ENCODE peak calls at places on chromosomes 6 and 20, in five cellular contexts. One of them, this sample, is unnamed.

GRCh38 chr20:63498950-63499332 is at the start of gene EEF1A2:
- DNase-seq in body of pancreas: peak
- DNase-seq in activated naive CD8-positive, alpha-beta T cell treated with anti-CD3 and anti-CD28 coated beads, Interleukin-2, amount 50 U/mL, for 16 hours: no peak
- DNase-seq in ovary: no peak
- DNase-seq in astrocyte of the spinal cord: no peak
- DNase-seq in this sample: no peak

GRCh38 chr20:51752343-51752951 is 15.7 kb downstream of the ATP9A start:
- DNase-seq in activated naive CD8-positive, alpha-beta T cell treated with anti-CD3 and anti-CD28 coated beads, Interleukin-2, amount 50 U/mL, for 16 hours: no peak
- DNase-seq in body of pancreas: no peak
- DNase-seq in ovary: no peak
- DNase-seq in astrocyte of the spinal cord: peak
- DNase-seq in this sample: no peak

GRCh38 chr6:136161950-136162349 is 88.2 kb downstream of the MTFR2 start:
- DNase-seq in body of pancreas: no peak
- DNase-seq in ovary: no peak
- DNase-seq in astrocyte of the spinal cord: no peak
- DNase-seq in activated naive CD8-positive, alpha-beta T cell treated with anti-CD3 and anti-CD28 coated beads, Interleukin-2, amount 50 U/mL, for 16 hours: no peak
- DNase-seq in this sample: no peak

GRCh38 chr6:69957990-69958559 is 91.7 kb downstream of the COL19A1 start:
- DNase-seq in activated naive CD8-positive, alpha-beta T cell treated with anti-CD3 and anti-CD28 coated beads, Interleukin-2, amount 50 U/mL, for 16 hours: no peak
- DNase-seq in astrocyte of the spinal cord: peak
- DNase-seq in ovary: no peak
- DNase-seq in body of pancreas: no peak
- DNase-seq in this sample: no peak

GRCh38 chr6:20837189-20837588 is 302.9 kb downstream of the CDKAL1 start:
- DNase-seq in ovary: no peak
- DNase-seq in body of pancreas: no peak
- DNase-seq in activated naive CD8-positive, alpha-beta T cell treated with anti-CD3 and anti-CD28 coated beads, Interleukin-2, amount 50 U/mL, for 16 hours: no peak
- DNase-seq in astrocyte of the spinal cord: no peak
- DNase-seq in this sample: peak

GRCh38 chr20:22523499-22524392 is 60.6 kb downstream of the FOXA2 start:
- DNase-seq in astrocyte of the spinal cord: no peak
- DNase-seq in activated naive CD8-positive, alpha-beta T cell treated with anti-CD3 and anti-CD28 coated beads, Interleukin-2, amount 50 U/mL, for 16 hours: no peak
- DNase-seq in body of pancreas: peak
- DNase-seq in ovary: no peak
- DNase-seq in this sample: no peak

GRCh38 chr6:28693033-28693750 is 167.5 kb downstream of the GPX5 start:
- DNase-seq in astrocyte of the spinal cord: no peak
- DNase-seq in body of pancreas: no peak
- DNase-seq in ovary: peak
- DNase-seq in activated naive CD8-positive, alpha-beta T cell treated with anti-CD3 and anti-CD28 coated beads, Interleukin-2, amount 50 U/mL, for 16 hours: no peak
- DNase-seq in this sample: no peak

GRCh38 chr6:161169690-161170089 is 104.2 kb downstream of the AGPAT4 start:
- DNase-seq in astrocyte of the spinal cord: peak
- DNase-seq in activated naive CD8-positive, alpha-beta T cell treated with anti-CD3 and anti-CD28 coated beads, Interleukin-2, amount 50 U/mL, for 16 hours: no peak
- DNase-seq in ovary: peak
- DNase-seq in body of pancreas: peak
- DNase-seq in this sample: no peak

GRCh38 chr6:14123331-14124105 is 5.9 kb downstream of the CD83 start:
- DNase-seq in body of pancreas: no peak
- DNase-seq in activated naive CD8-positive, alpha-beta T cell treated with anti-CD3 and anti-CD28 coated beads, Interleukin-2, amount 50 U/mL, for 16 hours: no peak
- DNase-seq in ovary: no peak
- DNase-seq in astrocyte of the spinal cord: no peak
- DNase-seq in this sample: no peak

GRCh38 chr6:7813704-7814103 is 87.8 kb downstream of the BMP6 start:
- DNase-seq in body of pancreas: no peak
- DNase-seq in astrocyte of the spinal cord: no peak
- DNase-seq in ovary: no peak
- DNase-seq in activated naive CD8-positive, alpha-beta T cell treated with anti-CD3 and anti-CD28 coated beads, Interleukin-2, amount 50 U/mL, for 16 hours: no peak
- DNase-seq in this sample: no peak

GRCh38 chr20:5513975-5514516 is 197.3 kb upstream of the PROKR2 start:
- DNase-seq in ovary: no peak
- DNase-seq in astrocyte of the spinal cord: peak
- DNase-seq in activated naive CD8-positive, alpha-beta T cell treated with anti-CD3 and anti-CD28 coated beads, Interleukin-2, amount 50 U/mL, for 16 hours: no peak
- DNase-seq in body of pancreas: no peak
- DNase-seq in this sample: no peak

GRCh38 chr20:59466107-59466815 is 138.1 kb upstream of the PHACTR3 start:
- DNase-seq in astrocyte of the spinal cord: no peak
- DNase-seq in activated naive CD8-positive, alpha-beta T cell treated with anti-CD3 and anti-CD28 coated beads, Interleukin-2, amount 50 U/mL, for 16 hours: no peak
- DNase-seq in ovary: no peak
- DNase-seq in body of pancreas: no peak
- DNase-seq in this sample: no peak

GRCh38 chr20:19785173-19785799 is 27.2 kb downstream of the RIN2 start:
- DNase-seq in ovary: no peak
- DNase-seq in activated naive CD8-positive, alpha-beta T cell treated with anti-CD3 and anti-CD28 coated beads, Interleukin-2, amount 50 U/mL, for 16 hours: no peak
- DNase-seq in astrocyte of the spinal cord: peak
- DNase-seq in body of pancreas: no peak
- DNase-seq in this sample: no peak

GRCh38 chr20:9401381-9401780 is 113.0 kb upstream of the LAMP5 start:
- DNase-seq in activated naive CD8-positive, alpha-beta T cell treated with anti-CD3 and anti-CD28 coated beads, Interleukin-2, amount 50 U/mL, for 16 hours: no peak
- DNase-seq in body of pancreas: no peak
- DNase-seq in astrocyte of the spinal cord: no peak
- DNase-seq in ovary: no peak
- DNase-seq in this sample: no peak

GRCh38 chr20:56422824-56423189 is 10.7 kb downstream of the CASS4 start:
- DNase-seq in activated naive CD8-positive, alpha-beta T cell treated with anti-CD3 and anti-CD28 coated beads, Interleukin-2, amount 50 U/mL, for 16 hours: no peak
- DNase-seq in astrocyte of the spinal cord: no peak
- DNase-seq in ovary: no peak
- DNase-seq in body of pancreas: no peak
- DNase-seq in this sample: no peak

GRCh38 chr6:46453756-46454316 is 37.4 kb downstream of the RCAN2 start:
- DNase-seq in astrocyte of the spinal cord: peak
- DNase-seq in activated naive CD8-positive, alpha-beta T cell treated with anti-CD3 and anti-CD28 coated beads, Interleukin-2, amount 50 U/mL, for 16 hours: no peak
- DNase-seq in ovary: no peak
- DNase-seq in body of pancreas: no peak
- DNase-seq in this sample: no peak

GRCh38 chr6:113979930-113980329 is 9.0 kb upstream of the HDAC2 start:
- DNase-seq in ovary: no peak
- DNase-seq in activated naive CD8-positive, alpha-beta T cell treated with anti-CD3 and anti-CD28 coated beads, Interleukin-2, amount 50 U/mL, for 16 hours: no peak
- DNase-seq in astrocyte of the spinal cord: no peak
- DNase-seq in body of pancreas: no peak
- DNase-seq in this sample: no peak

GRCh38 chr6:149334201-149334600 is 16.7 kb downstream of the TAB2 start:
- DNase-seq in body of pancreas: no peak
- DNase-seq in ovary: no peak
- DNase-seq in activated naive CD8-positive, alpha-beta T cell treated with anti-CD3 and anti-CD28 coated beads, Interleukin-2, amount 50 U/mL, for 16 hours: no peak
- DNase-seq in astrocyte of the spinal cord: peak
- DNase-seq in this sample: no peak

GRCh38 chr6:3061501-3061941 is 6.8 kb upstream of the RIPK1 start:
- DNase-seq in body of pancreas: no peak
- DNase-seq in activated naive CD8-positive, alpha-beta T cell treated with anti-CD3 and anti-CD28 coated beads, Interleukin-2, amount 50 U/mL, for 16 hours: no peak
- DNase-seq in astrocyte of the spinal cord: peak
- DNase-seq in ovary: no peak
- DNase-seq in this sample: no peak

GRCh38 chr6:71287038-71287437 is 1.6 kb upstream of the OGFRL1 start:
- DNase-seq in activated naive CD8-positive, alpha-beta T cell treated with anti-CD3 and anti-CD28 coated beads, Interleukin-2, amount 50 U/mL, for 16 hours: no peak
- DNase-seq in body of pancreas: peak
- DNase-seq in astrocyte of the spinal cord: no peak
- DNase-seq in ovary: no peak
- DNase-seq in this sample: no peak

GRCh38 chr6:134741193-134741521 is 208.7 kb downstream of the ALDH8A1 start:
- DNase-seq in body of pancreas: no peak
- DNase-seq in activated naive CD8-positive, alpha-beta T cell treated with anti-CD3 and anti-CD28 coated beads, Interleukin-2, amount 50 U/mL, for 16 hours: no peak
- DNase-seq in astrocyte of the spinal cord: no peak
- DNase-seq in ovary: no peak
- DNase-seq in this sample: no peak

GRCh38 chr20:2386516-2387179 is 5.9 kb downstream of the TGM6 start:
- DNase-seq in body of pancreas: no peak
- DNase-seq in ovary: no peak
- DNase-seq in activated naive CD8-positive, alpha-beta T cell treated with anti-CD3 and anti-CD28 coated beads, Interleukin-2, amount 50 U/mL, for 16 hours: no peak
- DNase-seq in astrocyte of the spinal cord: peak
- DNase-seq in this sample: no peak

GRCh38 chr6:148200302-148200701 is 142.3 kb upstream of the SASH1 start:
- DNase-seq in body of pancreas: peak
- DNase-seq in activated naive CD8-positive, alpha-beta T cell treated with anti-CD3 and anti-CD28 coated beads, Interleukin-2, amount 50 U/mL, for 16 hours: no peak
- DNase-seq in ovary: peak
- DNase-seq in astrocyte of the spinal cord: no peak
- DNase-seq in this sample: no peak

This sample was measured in GM12878.